ENCODE peak calls at places on chromosomes 11 and 22, in four cellular contexts. I is DMS79, F is HuH-7, K is GM10248. L is an unnamed sample.

GRCh38 chr11:57873196-57873911 is 111.8 kb downstream of the CTNND1 start:
- DNase-seq in I (no peak), F (no peak), K (no peak), L (no peak)

GRCh38 chr11:61055776-61056175 is 46.5 kb upstream of the CD5 start:
- DNase-seq in I (no peak), F (no peak), K (no peak), L (no peak)

GRCh38 chr11:75305993-75306392 is 45.5 kb downstream of the ARRB1 start:
- DNase-seq in I (no peak), F (no peak), K (no peak), L (no peak)

GRCh38 chr11:4665424-4665823 is 21.6 kb downstream of the OR51E1 start:
- DNase-seq in I (no peak), F (no peak), K (no peak), L (no peak)

GRCh38 chr11:1404461-1405185 is 14.9 kb downstream of the BRSK2 start:
- DNase-seq in I (no peak), F (no peak), K (no peak), L (no peak)

GRCh38 chr11:1099519-1100355 is 25.1 kb downstream of the MUC2 start:
- DNase-seq in I (no peak), F (no peak), K (no peak), L (no peak)

GRCh38 chr11:607020-607780 is 8.6 kb downstream of the IRF7 start:
- DNase-seq in I (no peak), F (no peak), K (no peak), L (no peak)

GRCh38 chr11:12167098-12167999 is 57.0 kb downstream of the MICAL2 start:
- DNase-seq in I (peak; percentile 7), F (peak; percentile 44), K (no peak), L (no peak)

GRCh38 chr11:126430581-126431320 is 75.3 kb downstream of the ST3GAL4 start:
- DNase-seq in I (no peak), F (no peak), K (no peak), L (no peak)

GRCh38 chr22:48491451-48491941 is 1336.2 kb downstream of the BRD1 start:
- DNase-seq in I (no peak), F (no peak), K (no peak), L (no peak)

GRCh38 chr11:72671144-72672099 is 2.8 kb downstream of the PDE2A start:
- DNase-seq in I (no peak), F (no peak), K (no peak), L (no peak)

GRCh38 chr11:1303196-1303821 is 6.1 kb downstream of the TOLLIP start:
- DNase-seq in I (no peak), F (no peak), K (no peak), L (no peak)

GRCh38 chr11:19345519-19345847 is 104.7 kb upstream of the E2F8 start:
- DNase-seq in I (no peak), F (peak; percentile 20), K (peak; percentile 35), L (peak; percentile 30)

GRCh38 chr22:18032455-18033101 is 8.2 kb upstream of the MICAL3 start:
- DNase-seq in I (no peak), F (no peak), K (no peak), L (no peak)

GRCh38 chr22:48745842-48746788 is 1081.6 kb downstream of the BRD1 start:
- DNase-seq in I (no peak), F (no peak), K (no peak), L (no peak)

GRCh38 chr11:46555269-46556054 is 38.4 kb downstream of the AMBRA1 start:
- DNase-seq in I (no peak), F (no peak), K (no peak), L (no peak)

GRCh38 chr11:83546371-83546770 is 260.2 kb upstream of the CCDC90B start:
- DNase-seq in I (no peak), F (no peak), K (no peak), L (no peak)

GRCh38 chr11:9530901-9531625 is 42.4 kb upstream of the WEE1 start:
- DNase-seq in I (no peak), F (no peak), K (no peak), L (no peak)

GRCh38 chr11:90176069-90176468 is 41.6 kb downstream of the NAALAD2 start:
- DNase-seq in I (no peak), F (no peak), K (no peak), L (no peak)

GRCh38 chr11:133984828-133985227 is 28.1 kb upstream of the IGSF9B start:
- DNase-seq in I (no peak), F (no peak), K (no peak), L (no peak)

GRCh38 chr11:1564535-1565172 is 7.4 kb downstream of the DUSP8 start:
- DNase-seq in I (no peak), F (no peak), K (no peak), L (no peak)

GRCh38 chr11:66393954-66394353 is 22.4 kb upstream of the SLC29A2 start:
- DNase-seq in I (no peak), F (no peak), K (no peak), L (no peak)

GRCh38 chr11:46457659-46458058 is 66.1 kb upstream of the CHRM4 start:
- DNase-seq in I (no peak), F (no peak), K (no peak), L (no peak)

GRCh38 chr11:117949062-117949461 is 19.9 kb upstream of the TMPRSS13 start:
- DNase-seq in I (no peak), F (no peak), K (no peak), L (no peak)

GRCh38 chr11:44992181-44992582 is 41.5 kb upstream of the TP53I11 start:
- DNase-seq in I (no peak), F (no peak), K (no peak), L (no peak)

GRCh38 chr22:45867906-45868555 is 108.9 kb downstream of the WNT7B start:
- DNase-seq in I (no peak), F (no peak), K (peak; percentile 14), L (no peak)

GRCh38 chr11:29272019-29272654 is 744.7 kb downstream of the KCNA4 start:
- DNase-seq in I (no peak), F (no peak), K (no peak), L (no peak)

GRCh38 chr11:30381879-30382278 is 59.0 kb downstream of the ARL14EP start:
- DNase-seq in I (no peak), F (no peak), K (no peak), L (no peak)

GRCh38 chr11:101128571-101129202 is 926 bp downstream of the PGR start:
- DNase-seq in I (no peak), F (no peak), K (peak; percentile 16), L (no peak)

GRCh38 chr11:210122-210802 is 2.8 kb downstream of the RIC8A start:
- DNase-seq in I (no peak), F (no peak), K (no peak), L (no peak)

GRCh38 chr11:115676768-115677167 is 172.6 kb upstream of the CADM1 start:
- DNase-seq in I (no peak), F (no peak), K (no peak), L (no peak)

GRCh38 chr11:13761250-13761649 is 92.8 kb downstream of the FAR1 start:
- DNase-seq in I (no peak), F (no peak), K (no peak), L (no peak)

GRCh38 chr11:115659061-115659963 is 155.1 kb upstream of the CADM1 start:
- DNase-seq in I (peak; percentile 7), F (no peak), K (no peak), L (no peak)

GRCh38 chr11:105891685-105892084 is 130.4 kb downstream of the MSANTD4 start:
- DNase-seq in I (no peak), F (no peak), K (no peak), L (no peak)

GRCh38 chr11:102576350-102576749 is 45.8 kb upstream of the MMP7 start:
- DNase-seq in I (no peak), F (no peak), K (no peak), L (no peak)

GRCh38 chr11:79486239-79486984 is 45.6 kb upstream of the TENM4 start:
- DNase-seq in I (no peak), F (no peak), K (no peak), L (no peak)

GRCh38 chr11:10623797-10624761 is 55.6 kb upstream of the LYVE1 start:
- DNase-seq in I (peak; percentile 90), F (peak; percentile 45), K (peak; percentile 67), L (no peak)

GRCh38 chr11:65440831-65441499 is 18.4 kb downstream of the NEAT1 start:
- DNase-seq in I (no peak), F (no peak), K (no peak), L (no peak)

GRCh38 chr11:61026121-61027031 is 54.9 kb downstream of the CD6 start:
- DNase-seq in I (no peak), F (no peak), K (no peak), L (no peak)

GRCh38 chr11:124586247-124586860 is 16.6 kb downstream of the OR8A1 start:
- DNase-seq in I (no peak), F (peak; percentile 12), K (peak; percentile 28), L (no peak)